ENCODE peak calls at places on chromosomes 11 and 22, in nine cellular contexts. H, Q, M, X, O, C, I, U and S are unnamed samples.

GRCh38 chr22:43540570-43540969 is 128.8 kb downstream of the MPPED1 start:
- DNase-seq in C (no peak), I (no peak), X (no peak), Q (no peak), H (no peak), O (no peak), M (no peak), U (no peak), S (no peak)

GRCh38 chr11:61336171-61336935 is 3.3 kb downstream of the TKFC start:
- DNase-seq in C (peak; percentile 81), I (peak; percentile 75), U (peak; percentile 79), H (peak; percentile 65), O (peak; percentile 70), X (peak; percentile 92), M (peak; percentile 86), Q (peak; percentile 85), S (peak; percentile 88)

GRCh38 chr11:58580311-58580710 is 1.4 kb downstream of the ZFP91 start:
- DNase-seq in I (no peak), C (no peak), H (no peak), M (no peak), Q (no peak), U (no peak), O (no peak), X (no peak), S (no peak)

GRCh38 chr11:27392715-27393114 is 29.7 kb upstream of the CCDC34 start:
- DNase-seq in X (peak; percentile 72), O (peak; percentile 90), M (no peak), C (no peak), I (no peak), Q (no peak), U (peak; percentile 73), H (no peak), S (no peak)

GRCh38 chr11:62665630-62666258 is 632 bp downstream of the CSKMT start:
- DNase-seq in X (peak; percentile 73), I (no peak), O (peak; percentile 66), H (peak; percentile 55), Q (peak; percentile 52), M (peak; percentile 54), C (no peak), U (peak; percentile 77), S (peak; percentile 84)

GRCh38 chr22:20882855-20883254 is 24.0 kb downstream of the SNAP29 start:
- DNase-seq in X (no peak), C (no peak), M (no peak), O (no peak), U (no peak), I (no peak), Q (no peak), H (no peak), S (no peak)

GRCh38 chr11:63829823-63830489 is 9.0 kb upstream of the MARK2 start:
- DNase-seq in U (peak; percentile 26), C (no peak), X (peak; percentile 68), I (no peak), H (no peak), O (peak; percentile 44), M (no peak), Q (peak; percentile 54), S (no peak)

GRCh38 chr11:64848779-64849599 is 4.5 kb upstream of the CDC42BPG start:
- DNase-seq in M (peak; percentile 89), H (no peak), U (no peak), C (peak; percentile 82), Q (no peak), O (no peak), I (no peak), X (peak; percentile 69), S (no peak)

GRCh38 chr11:6812391-6813005 is 13.0 kb upstream of the OR6A2 start:
- DNase-seq in X (peak; percentile 51), Q (peak; percentile 41), O (peak; percentile 34), U (peak; percentile 35), C (no peak), I (no peak), M (no peak), H (no peak), S (no peak)
- TF ChIP-seq CTCF in X (peak; percentile 90), Q (peak; percentile 90), O (peak; percentile 71), U (peak; percentile 92), C (no peak), I (peak; percentile 84), M (peak; percentile 91), H (peak; percentile 65), S (peak; percentile 58)

GRCh38 chr22:47152938-47153337 is 390.5 kb downstream of the TBC1D22A start:
- DNase-seq in I (no peak), X (no peak), H (no peak), C (no peak), Q (no peak), O (peak; percentile 49), U (no peak), M (no peak), S (no peak)
- TF ChIP-seq CTCF in I (no peak), X (no peak), H (no peak), C (no peak), Q (no peak), O (no peak), U (no peak), M (no peak), S (no peak)

DNA sequence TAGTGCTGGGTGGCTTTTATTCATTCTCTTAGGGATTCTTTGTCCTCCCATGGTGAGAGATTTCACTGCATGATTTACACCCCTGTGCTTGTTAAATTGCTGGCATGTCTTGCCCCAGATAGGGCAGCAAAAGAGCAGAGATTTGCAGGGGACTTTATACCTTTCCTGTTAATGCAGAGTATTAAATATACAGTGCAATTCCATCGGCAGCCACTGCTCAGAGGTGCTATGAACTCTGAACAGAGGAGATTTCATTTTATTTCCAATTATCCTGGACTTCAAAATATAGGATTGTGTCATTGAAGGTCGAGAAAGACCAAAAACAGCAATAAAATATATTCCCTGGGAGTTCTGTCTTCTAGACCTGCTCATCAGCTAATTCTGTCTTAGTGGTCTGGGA is 263.4 kb upstream of the NCAM1 start:
- DNase-seq in H (no peak), C (no peak), X (no peak), U (no peak), I (no peak), M (no peak), Q (no peak), O (no peak), S (no peak)
- TF ChIP-seq CTCF in H (no peak), C (no peak), X (peak; percentile 10), U (no peak), I (no peak), M (no peak), Q (peak; percentile 46), O (no peak), S (no peak)

DNA sequence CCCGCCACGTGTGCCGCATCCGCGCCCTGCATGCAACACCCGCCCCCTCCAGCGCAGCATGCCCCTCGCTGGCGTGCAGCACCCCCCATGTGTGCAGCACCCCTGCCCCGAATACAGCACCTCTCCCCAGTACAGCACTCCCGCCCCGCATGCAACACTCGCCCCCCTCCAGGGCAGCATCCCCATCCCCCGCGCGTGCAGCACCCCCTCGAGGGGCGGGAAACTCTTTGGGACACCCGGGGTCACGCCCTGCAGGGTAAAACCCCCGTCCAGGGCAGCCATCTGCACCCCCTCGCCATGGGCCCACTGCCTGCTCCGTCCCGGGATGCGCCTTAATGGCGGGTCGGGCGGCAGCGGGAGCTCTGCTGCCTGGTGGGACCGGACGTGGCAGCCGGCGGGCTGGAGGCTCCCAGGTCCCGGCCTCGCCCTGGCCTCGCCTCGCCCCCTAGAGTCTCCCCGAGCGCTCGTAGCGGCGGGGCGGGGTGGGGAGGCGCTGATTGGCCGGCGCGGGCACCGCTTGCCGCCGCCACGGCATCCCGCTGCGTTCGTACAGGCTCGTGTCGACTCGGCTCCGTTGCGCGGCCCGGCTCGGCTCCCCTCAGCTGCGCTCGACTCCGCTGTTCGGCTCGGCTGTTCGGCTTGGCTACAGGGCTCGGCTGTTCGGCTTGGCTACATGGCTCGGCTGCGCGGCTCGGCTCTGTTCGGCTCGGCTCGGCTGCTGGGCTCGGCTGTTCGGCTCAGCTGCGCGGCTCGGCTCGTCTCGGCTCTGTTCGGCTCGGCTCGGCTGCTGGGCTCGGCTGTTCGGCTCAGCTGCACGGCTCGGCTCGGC is 417 bp upstream of the BRSK2 start:
- DNase-seq in H (peak; percentile 96), M (peak; percentile 95), U (peak; percentile 95), O (peak; percentile 93), Q (peak; percentile 98), C (peak; percentile 98), I (peak; percentile 95), X (peak; percentile 99), S (peak; percentile 95)
- TF ChIP-seq CTCF in H (peak; percentile 38), M (peak; percentile 17), U (no peak), O (peak; percentile 27), Q (no peak), C (no peak), I (peak; percentile 44), X (peak; percentile 20), S (no peak)

GRCh38 chr11:59918987-59919589 is 19.1 kb upstream of the OOSP1 start:
- DNase-seq in M (peak; percentile 45), Q (peak; percentile 50), I (no peak), O (peak; percentile 7), H (no peak), X (peak; percentile 33), C (no peak), U (peak; percentile 38), S (no peak)
- TF ChIP-seq CTCF in M (peak; percentile 31), Q (peak; percentile 61), I (peak; percentile 41), O (peak; percentile 52), H (no peak), X (peak; percentile 62), C (no peak), U (peak; percentile 48), S (no peak)

DNA sequence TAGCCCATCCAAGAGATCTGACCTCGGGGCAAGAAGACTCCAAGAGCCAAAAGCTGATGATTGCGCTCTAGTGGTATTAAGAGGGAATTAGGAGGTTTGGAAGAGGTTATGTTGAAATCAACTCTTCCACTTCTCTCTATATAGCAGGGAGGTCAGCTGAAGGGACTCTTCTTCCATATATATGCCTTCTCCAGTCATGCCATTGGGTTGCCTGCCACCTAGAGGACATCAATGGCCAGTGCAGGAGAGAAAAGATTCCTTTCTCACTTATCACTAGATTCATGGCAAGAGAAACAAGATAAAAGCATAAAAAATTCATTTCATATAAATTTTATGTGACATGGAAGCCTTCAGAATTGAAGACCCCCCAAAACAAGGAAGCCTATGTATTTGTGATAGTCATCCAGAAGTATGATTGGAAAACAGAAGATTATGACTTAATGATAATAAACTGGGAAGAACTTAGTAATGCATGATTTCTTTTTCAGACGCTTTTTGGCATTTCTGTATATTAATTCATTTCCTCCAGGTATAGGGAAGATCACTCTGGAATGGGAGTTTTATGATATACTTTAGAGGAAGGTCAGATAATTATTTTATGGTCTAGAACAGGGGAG is 435.1 kb upstream of the DDI1 start:
- DNase-seq in M (no peak), O (peak; percentile 74), X (peak; percentile 67), H (no peak), I (peak; percentile 21), C (no peak), Q (peak; percentile 48), U (peak; percentile 65), S (no peak)
- TF ChIP-seq CTCF in M (peak; percentile 69), O (peak; percentile 92), X (peak; percentile 95), H (peak; percentile 74), I (peak; percentile 93), C (no peak), Q (peak; percentile 91), U (peak; percentile 91), S (peak; percentile 42)

GRCh38 chr11:68843703-68844312 is 2.1 kb upstream of the CPT1A start:
- DNase-seq in C (peak; percentile 86), X (peak; percentile 57), M (peak; percentile 95), O (no peak), H (no peak), Q (peak; percentile 18), I (peak; percentile 86), U (peak; percentile 33), S (no peak)
- TF ChIP-seq CTCF in C (peak; percentile 52), X (peak; percentile 30), M (peak; percentile 71), O (peak; percentile 5), H (peak; percentile 19), Q (peak; percentile 39), I (peak; percentile 73), U (peak; percentile 31), S (no peak)